ENCODE peak calls at places on chromosomes 16 and 17, in five cellular contexts. One of them, this sample, is unnamed.

GRCh38 chr17:27560668-27561067 is 70.3 kb upstream of the LGALS9 start:
- DNase-seq in transverse colon: peak; percentile 59
- DNase-seq in H1: no peak
- DNase-seq in K562: no peak
- DNase-seq in stomach: peak; percentile 50
- DNase-seq in this sample: no peak

GRCh38 chr17:21298056-21298982 is 13.8 kb downstream of the MAP2K3 start:
- DNase-seq in stomach: no peak
- DNase-seq in K562: no peak
- DNase-seq in H1: no peak
- DNase-seq in transverse colon: no peak
- DNase-seq in this sample: no peak

GRCh38 chr17:14926526-14927122 is 338.5 kb downstream of the PMP22 start:
- DNase-seq in H1: peak; percentile 57
- DNase-seq in stomach: peak; percentile 42
- DNase-seq in K562: peak; percentile 27
- DNase-seq in transverse colon: peak; percentile 26
- DNase-seq in this sample: no peak

GRCh38 chr16:6643083-6643686 is 689.5 kb upstream of the RBFOX1 start:
- DNase-seq in H1: peak; percentile 83
- DNase-seq in stomach: peak; percentile 47
- DNase-seq in K562: peak; percentile 16
- DNase-seq in transverse colon: peak; percentile 49
- DNase-seq in this sample: no peak

GRCh38 chr17:40909351-40909750 is 24.3 kb upstream of the KRT20 start:
- DNase-seq in transverse colon: peak; percentile 86
- DNase-seq in H1: peak; percentile 70
- DNase-seq in K562: peak; percentile 77
- DNase-seq in stomach: peak; percentile 81
- DNase-seq in this sample: no peak

GRCh38 chr17:30332057-30332542 is 1.8 kb downstream of the TMIGD1 start:
- DNase-seq in H1: no peak
- DNase-seq in K562: no peak
- DNase-seq in transverse colon: peak; percentile 24
- DNase-seq in stomach: no peak
- DNase-seq in this sample: no peak

GRCh38 chr17:59914274-59914854 is 21.4 kb downstream of the RPS6KB1 start:
- DNase-seq in stomach: no peak
- DNase-seq in K562: peak; percentile 55
- DNase-seq in transverse colon: no peak
- DNase-seq in H1: no peak
- DNase-seq in this sample: no peak

GRCh38 chr17:63178530-63178929 is 212.5 kb downstream of the TANC2 start:
- DNase-seq in H1: no peak
- DNase-seq in transverse colon: no peak
- DNase-seq in stomach: no peak
- DNase-seq in K562: no peak
- DNase-seq in this sample: no peak

GRCh38 chr17:33049781-33050414 is 58.3 kb downstream of the SPACA3 start:
- DNase-seq in H1: peak; percentile 81
- DNase-seq in stomach: peak; percentile 62
- DNase-seq in K562: peak; percentile 77
- DNase-seq in transverse colon: peak; percentile 60
- DNase-seq in this sample: peak; percentile 90

GRCh38 chr17:77425791-77426641 is 285.2 kb downstream of the SEC14L1 start:
- DNase-seq in transverse colon: peak; percentile 76
- DNase-seq in K562: peak; percentile 83
- DNase-seq in H1: no peak
- DNase-seq in stomach: no peak
- DNase-seq in this sample: peak; percentile 96

DNA sequence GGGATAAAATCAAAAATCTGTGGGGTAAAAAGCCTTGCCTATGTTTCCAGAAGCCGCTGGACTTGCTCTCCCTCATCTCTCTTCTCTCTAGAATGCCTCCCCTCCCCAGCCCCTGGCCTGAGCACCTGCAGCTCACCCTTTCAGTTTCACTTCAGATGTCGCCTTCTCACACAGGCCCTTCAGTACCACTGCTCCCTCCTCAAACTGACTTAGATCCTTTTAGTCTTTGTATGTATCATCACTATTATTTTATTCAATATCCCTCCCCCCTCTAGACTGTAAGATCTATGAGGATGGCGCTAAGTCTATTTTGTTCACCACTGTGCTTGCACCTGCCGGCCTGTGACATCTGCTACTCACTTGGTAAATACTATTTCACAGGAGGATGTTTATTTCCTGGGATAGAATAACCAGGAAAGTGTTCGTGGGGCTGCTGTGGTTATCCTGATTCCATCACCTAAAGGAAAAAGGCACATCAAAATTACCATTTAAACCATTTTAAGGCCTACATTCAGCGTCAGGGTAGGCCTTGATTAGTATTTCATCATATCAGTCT is 122.3 kb downstream of the MRTFB start:
- DNase-seq in K562: no peak
- DNase-seq in stomach: peak; percentile 34
- DNase-seq in transverse colon: peak; percentile 45
- DNase-seq in H1: no peak
- DNase-seq in this sample: no peak
- H3K4me1 ChIP-seq in K562: no peaks in the 10 kb centered on the region
- H3K4me1 ChIP-seq in stomach: no peaks in the 10 kb centered on the region
- H3K4me1 ChIP-seq in transverse colon: no peaks in the 10 kb centered on the region
- H3K4me1 ChIP-seq in H1: no peaks in the 10 kb centered on the region
- H3K4me1 ChIP-seq in this sample: no peaks in the 10 kb centered on the region

DNA sequence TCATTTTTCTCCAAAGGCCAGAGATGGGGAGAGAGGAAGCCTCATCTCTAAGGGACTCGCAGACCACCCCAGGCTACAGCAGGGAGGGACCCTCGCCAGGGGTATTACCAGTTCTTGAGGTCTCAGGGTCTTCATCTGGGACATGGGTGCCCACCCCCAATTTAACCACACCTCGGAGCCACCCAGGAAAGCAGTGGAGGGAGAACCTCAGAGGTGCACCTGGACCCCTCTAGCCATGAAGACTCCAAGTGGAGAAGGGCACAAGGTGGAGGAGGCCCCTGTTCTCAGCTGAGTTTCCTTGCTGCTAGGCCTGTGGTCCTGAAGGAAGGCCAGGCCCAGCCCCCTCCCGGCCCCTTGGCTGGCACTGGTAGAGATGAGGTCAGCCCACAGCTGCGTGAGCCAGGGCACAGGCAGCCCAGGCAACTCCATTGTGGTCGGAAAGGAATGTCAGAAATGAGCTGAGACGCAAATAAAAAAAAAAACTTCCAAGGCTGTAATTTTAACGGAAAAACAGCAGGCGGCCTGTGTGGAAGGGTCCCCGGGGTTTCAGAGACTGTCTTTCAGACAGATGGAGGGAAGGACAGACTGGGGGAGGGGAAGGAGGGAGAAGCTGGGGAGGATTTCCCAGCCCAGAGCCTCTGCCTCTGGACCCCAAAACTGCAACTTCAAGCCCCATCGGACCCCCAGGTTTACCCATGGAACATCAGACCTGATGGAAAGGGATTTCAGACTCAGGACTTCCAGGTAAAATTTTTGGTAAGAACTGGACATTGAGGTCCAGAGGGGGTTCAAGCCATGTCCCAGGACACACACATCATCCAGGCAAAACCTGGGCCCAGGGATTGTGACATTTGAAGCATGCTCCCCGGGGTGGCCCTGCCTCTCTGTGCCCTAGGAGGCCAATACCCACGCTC is 25.5 kb upstream of the MRPS23 start:
- DNase-seq in K562: no peak
- DNase-seq in H1: peak; percentile 71
- DNase-seq in stomach: peak; percentile 71
- DNase-seq in transverse colon: peak; percentile 59
- DNase-seq in this sample: no peak
- TF ChIP-seq EP300 in K562: no peak
- TF ChIP-seq EP300 in H1: no peak
- TF ChIP-seq EP300 in stomach: no peak
- TF ChIP-seq EP300 in transverse colon: no peak
- TF ChIP-seq EP300 in this sample: peak; percentile 48

GRCh38 chr16:25171390-25171789 is 45.4 kb upstream of the AQP8 start:
- DNase-seq in stomach: no peak
- DNase-seq in H1: no peak
- DNase-seq in K562: no peak
- DNase-seq in transverse colon: no peak
- DNase-seq in this sample: no peak
- H3K27ac ChIP-seq in stomach: no peak overlapping the region
- H3K27ac ChIP-seq in H1: no peak overlapping the region
- H3K27ac ChIP-seq in K562: no peak overlapping the region
- H3K27ac ChIP-seq in transverse colon: no peak overlapping the region
- H3K27ac ChIP-seq in this sample: no peak overlapping the region

GRCh38 chr16:11992008-11992584 is 15.6 kb downstream of the SNX29 start:
- DNase-seq in stomach: no peak
- DNase-seq in H1: no peak
- DNase-seq in K562: no peak
- DNase-seq in transverse colon: no peak
- DNase-seq in this sample: no peak
- H3K4me1 ChIP-seq in stomach: no peaks in the 10 kb centered on the region
- H3K4me1 ChIP-seq in H1: no peaks in the 10 kb centered on the region
- H3K4me1 ChIP-seq in K562: peaks cover 8% of the 10 kb centered on the region
- H3K4me1 ChIP-seq in transverse colon: no peaks in the 10 kb centered on the region
- H3K4me1 ChIP-seq in this sample: peaks cover 20% of the 10 kb centered on the region

GRCh38 chr17:12790806-12791148 is 1.5 kb downstream of the ARHGAP44 start:
- DNase-seq in K562: no peak
- DNase-seq in transverse colon: peak; percentile 17
- DNase-seq in H1: no peak
- DNase-seq in stomach: no peak
- DNase-seq in this sample: no peak

GRCh38 chr17:12794919-12795517 is 5.7 kb downstream of the ARHGAP44 start:
- DNase-seq in K562: no peak
- DNase-seq in H1: no peak
- DNase-seq in stomach: no peak
- DNase-seq in transverse colon: no peak
- DNase-seq in this sample: peak; percentile 70

GRCh38 chr17:12789976-12790805 is 893 bp downstream of the ARHGAP44 start:
- DNase-seq in stomach: peak; percentile 27
- DNase-seq in transverse colon: peak; percentile 34
- DNase-seq in H1: peak; percentile 79
- DNase-seq in K562: no peak
- DNase-seq in this sample: no peak

DNA sequence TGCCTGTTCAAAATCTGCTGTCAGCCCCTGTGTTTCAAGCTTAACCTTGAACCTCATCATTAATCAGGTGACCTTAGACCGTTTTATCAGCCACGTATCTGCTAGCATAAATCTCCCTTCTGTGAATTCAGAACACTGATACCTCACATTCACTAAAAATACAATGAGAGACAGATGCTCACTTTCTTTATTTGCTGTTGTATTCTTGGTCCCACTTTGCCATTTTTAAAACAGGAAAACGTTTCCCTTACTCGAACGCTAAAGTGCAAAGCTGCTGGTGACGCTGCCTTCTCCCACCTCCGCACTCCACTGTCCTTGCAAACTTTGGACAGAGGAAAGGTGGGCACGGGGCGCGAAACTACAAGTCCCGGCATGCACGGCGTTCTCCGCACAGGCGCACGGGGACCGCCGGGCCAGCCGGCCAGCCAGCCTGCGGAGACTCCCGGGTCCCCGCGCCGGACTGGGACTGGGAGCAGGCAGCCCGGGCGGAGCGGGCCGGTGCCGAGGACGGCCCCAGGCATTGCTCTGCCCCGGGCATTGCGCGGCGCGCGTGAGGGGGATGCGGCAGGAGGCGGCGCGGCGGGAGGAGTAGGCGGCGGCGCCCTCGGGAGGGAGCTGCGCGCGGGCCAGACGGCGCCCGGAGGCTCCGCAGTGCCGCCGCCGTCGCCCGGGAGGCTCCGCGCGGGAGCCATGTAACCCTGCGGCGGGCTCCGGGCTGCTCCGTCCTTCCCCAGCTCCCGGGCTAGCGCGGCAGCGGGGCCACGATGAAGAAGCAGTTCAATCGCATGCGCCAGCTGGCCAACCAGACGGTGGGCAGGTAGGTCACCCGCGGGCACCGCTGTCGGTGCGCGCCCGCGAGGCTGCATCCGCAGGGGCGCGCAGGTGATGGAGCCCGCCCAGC is at the start of gene ARHGAP44:
- DNase-seq in H1: peak; percentile 86
- DNase-seq in stomach: peak; percentile 73
- DNase-seq in transverse colon: peak; percentile 73
- DNase-seq in K562: peak; percentile 41
- DNase-seq in this sample: no peak
- TF ChIP-seq EP300 in H1: no peak
- TF ChIP-seq EP300 in stomach: no peak
- TF ChIP-seq EP300 in transverse colon: no peak
- TF ChIP-seq EP300 in K562: no peak
- TF ChIP-seq EP300 in this sample: no peak

GRCh38 chr17:78665952-78666920 is 89.0 kb upstream of the DNAH17 start:
- DNase-seq in stomach: no peak
- DNase-seq in K562: peak; percentile 93
- DNase-seq in transverse colon: no peak
- DNase-seq in H1: no peak
- DNase-seq in this sample: no peak
- H3K27ac ChIP-seq in stomach: peak overlapping the region; percentile 60
- H3K27ac ChIP-seq in K562: peak overlapping the region; percentile 74
- H3K27ac ChIP-seq in transverse colon: peak overlapping the region; percentile 1
- H3K27ac ChIP-seq in H1: no peak overlapping the region
- H3K27ac ChIP-seq in this sample: peak overlapping the region; percentile 47

This sample was measured in esophagus muscularis mucosa.